ENCODE peak calls at places on chromosomes 12 and 14, in four cellular contexts. A is chondrocyte, M is germinal center, N is WTC11. T is an unnamed sample.

GRCh38 chr14:67515386-67516079 is 17.6 kb upstream of the PLEKHH1 start:
- DNase-seq in A (no peak), M (peak), N (peak), T (peak)

GRCh38 chr12:23221066-23221465 is 596.1 kb downstream of the ETNK1 start:
- DNase-seq in A (no peak), M (no peak), N (peak), T (peak)

GRCh38 chr12:11136075-11136474 is 1.6 kb upstream of the TAS2R30 start:
- DNase-seq in A (no peak), M (no peak), N (no peak), T (no peak)

GRCh38 chr14:96122496-96122895 is 82.1 kb upstream of the BDKRB2 start:
- DNase-seq in A (no peak), M (no peak), N (no peak), T (no peak)

GRCh38 chr12:56833780-56834179 is 70.7 kb downstream of the HSD17B6 start:
- DNase-seq in A (no peak), M (no peak), N (no peak), T (no peak)

GRCh38 chr14:69614592-69614991 is 3.2 kb downstream of the SUSD6 start:
- DNase-seq in A (no peak), M (peak), N (no peak), T (no peak)

GRCh38 chr12:12099102-12099501 is 28.4 kb downstream of the BCL2L14 start:
- DNase-seq in A (no peak), M (no peak), N (no peak), T (no peak)

GRCh38 chr12:12159988-12160387 is 89.2 kb downstream of the BCL2L14 start:
- DNase-seq in A (no peak), M (no peak), N (no peak), T (no peak)

GRCh38 chr12:67697981-67698380 is 49.4 kb downstream of the DYRK2 start:
- DNase-seq in A (no peak), M (no peak), N (no peak), T (no peak)

GRCh38 chr12:63313139-63313538 is 162.1 kb upstream of the AVPR1A start:
- DNase-seq in A (no peak), M (no peak), N (no peak), T (no peak)

GRCh38 chr14:103021817-103022668 is 35.3 kb downstream of the CDC42BPB start:
- DNase-seq in A (no peak), M (no peak), N (no peak), T (no peak)

GRCh38 chr12:79344855-79345840 is 345.6 kb downstream of the PAWR start:
- DNase-seq in A (no peak), M (peak), N (peak), T (peak)

GRCh38 chr12:105419606-105420005 is 89.1 kb downstream of the C12orf75 start:
- DNase-seq in A (no peak), M (no peak), N (no peak), T (no peak)

GRCh38 chr12:29769162-29769820 is 14.5 kb downstream of the TMTC1 start:
- DNase-seq in A (no peak), M (no peak), N (no peak), T (no peak)

GRCh38 chr12:111202237-111202592 is 166.7 kb downstream of the PHETA1 start:
- DNase-seq in A (no peak), M (no peak), N (no peak), T (no peak)